ENCODE peak calls at places on chromosomes 12 and 14, in ten cellular contexts. R is CD8-positive, alpha-beta memory T cell; J is heart right ventricle; G is cardiac muscle cell; H is heart left ventricle; S is prostate gland; A is naive thymus-derived CD4-positive, alpha-beta T cell; I is MM.1S; C is endodermal cell; K is fibroblast of lung. M is an unnamed sample.

GRCh38 chr12:80778005-80778541 is 61.4 kb downstream of the MYF5 start:
- DNase-seq in R (no peak), J (peak; percentile 57), G (peak; percentile 94), H (peak; percentile 55), S (peak; percentile 55), A (no peak), I (peak; percentile 31), C (no peak), K (peak; percentile 97), M (peak; percentile 71)

GRCh38 chr12:5022465-5023061 is 21.1 kb upstream of the KCNA5 start:
- DNase-seq in R (no peak), J (peak; percentile 33), G (peak; percentile 55), H (peak; percentile 45), S (peak; percentile 46), A (no peak), I (peak; percentile 61), C (peak; percentile 93), K (peak; percentile 47), M (no peak)

GRCh38 chr14:89279649-89280232 is 137.3 kb downstream of the FOXN3 start:
- DNase-seq in R (no peak), J (no peak), G (no peak), H (no peak), S (no peak), A (no peak), I (no peak), C (no peak), K (no peak), M (no peak)

GRCh38 chr12:102816816-102817434 is 100.1 kb downstream of the PAH start:
- DNase-seq in R (no peak), J (no peak), G (peak; percentile 48), H (no peak), S (no peak), A (no peak), I (peak; percentile 19), C (no peak), K (peak; percentile 27), M (no peak)

GRCh38 chr12:28191018-28191595 is 851 bp downstream of the CCDC91 start:
- DNase-seq in R (peak; percentile 60), J (no peak), G (no peak), H (peak; percentile 39), S (no peak), A (no peak), I (no peak), C (no peak), K (no peak), M (no peak)

GRCh38 chr12:59452259-59452658 is 143.6 kb upstream of the SLC16A7 start:
- DNase-seq in R (no peak), J (no peak), G (peak; percentile 64), H (no peak), S (no peak), A (no peak), I (no peak), C (no peak), K (peak; percentile 84), M (no peak)

GRCh38 chr12:77315407-77315806 is 250.0 kb upstream of the E2F7 start:
- DNase-seq in R (no peak), J (no peak), G (no peak), H (no peak), S (no peak), A (no peak), I (no peak), C (no peak), K (no peak), M (no peak)

GRCh38 chr12:69987453-69988102 is 162.6 kb downstream of the MYRFL start:
- DNase-seq in R (no peak), J (peak; percentile 44), G (peak; percentile 97), H (no peak), S (peak; percentile 5), A (no peak), I (no peak), C (no peak), K (peak; percentile 89), M (peak; percentile 87)

GRCh38 chr12:107119091-107119490 is 25.7 kb upstream of the CRY1 start:
- DNase-seq in R (no peak), J (no peak), G (no peak), H (no peak), S (no peak), A (no peak), I (no peak), C (no peak), K (no peak), M (no peak)

GRCh38 chr14:36660736-36661505 is 739 bp upstream of the PAX9 start:
- DNase-seq in R (no peak), J (no peak), G (no peak), H (no peak), S (no peak), A (no peak), I (peak; percentile 35), C (no peak), K (no peak), M (no peak)

GRCh38 chr14:80522936-80523335 is 311.6 kb upstream of the DIO2 start:
- DNase-seq in R (no peak), J (no peak), G (no peak), H (no peak), S (no peak), A (no peak), I (no peak), C (no peak), K (peak; percentile 6), M (no peak)

GRCh38 chr12:116010467-116010866 is 267.0 kb downstream of the MED13L start:
- DNase-seq in R (no peak), J (no peak), G (no peak), H (no peak), S (no peak), A (no peak), I (no peak), C (no peak), K (no peak), M (no peak)
- H3K36me3 ChIP-seq in R (peaks cover 34% of the 10 kb centered on the region), J (no peaks in the 10 kb centered on the region), G (peaks cover 50% of the 10 kb centered on the region), H (peaks cover 20% of the 10 kb centered on the region), S (no peaks in the 10 kb centered on the region), A (peaks cover 21% of the 10 kb centered on the region), I (no peaks in the 10 kb centered on the region), C (peaks cover 97% of the 10 kb centered on the region), K (peaks cover 15% of the 10 kb centered on the region), M (peaks cover 25% of the 10 kb centered on the region)

DNA sequence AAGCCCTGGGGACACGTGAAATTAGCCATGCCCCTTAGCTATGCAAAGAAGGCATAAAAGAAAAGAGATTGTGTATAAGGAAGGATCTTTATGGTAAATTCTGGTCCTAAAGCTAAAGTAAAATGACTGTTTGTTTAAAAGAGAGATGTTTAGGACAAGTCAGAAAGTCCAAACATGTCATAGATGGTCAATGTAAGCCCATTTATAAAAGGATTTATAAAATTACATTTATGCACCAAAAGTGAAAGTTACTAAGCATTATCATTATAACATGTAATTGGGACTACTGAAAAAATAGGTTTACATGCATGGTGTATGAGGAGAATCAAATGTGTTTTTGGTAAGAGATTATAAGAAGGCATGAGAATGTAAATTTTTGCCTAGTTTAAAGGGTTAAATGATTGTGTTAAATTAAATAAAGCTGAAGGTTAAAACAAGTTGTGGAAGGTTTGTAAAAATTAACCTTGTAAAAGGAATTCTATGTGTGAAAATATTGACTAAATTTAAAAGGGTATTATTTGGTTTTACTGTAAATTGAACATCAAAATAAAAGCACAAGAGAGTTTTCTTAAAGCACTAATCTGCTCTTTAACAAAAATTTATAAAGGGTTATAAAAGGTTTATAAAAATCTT is 50.4 kb upstream of the TSPAN8 start:
- DNase-seq in R (no peak), J (no peak), G (no peak), H (no peak), S (no peak), A (no peak), I (no peak), C (no peak), K (no peak), M (no peak)
- H3K9me3 ChIP-seq in R (no peaks in the 10 kb centered on the region), J (no peaks in the 10 kb centered on the region), G (no peaks in the 10 kb centered on the region), H (peaks cover 5% of the 10 kb centered on the region), S (no peaks in the 10 kb centered on the region), A (no peaks in the 10 kb centered on the region), I (no peaks in the 10 kb centered on the region), C (peaks cover 85% of the 10 kb centered on the region), K (no peaks in the 10 kb centered on the region), M (no peaks in the 10 kb centered on the region)

GRCh38 chr12:123075591-123076171 is 75.2 kb downstream of the PITPNM2 start:
- DNase-seq in R (peak; percentile 86), J (no peak), G (no peak), H (no peak), S (peak; percentile 52), A (peak; percentile 45), I (no peak), C (peak; percentile 92), K (no peak), M (no peak)

GRCh38 chr12:123078114-123078465 is 72.8 kb downstream of the PITPNM2 start:
- DNase-seq in R (no peak), J (no peak), G (no peak), H (no peak), S (no peak), A (no peak), I (no peak), C (no peak), K (no peak), M (no peak)

GRCh38 chr12:123078531-123079123 is 72.3 kb downstream of the PITPNM2 start:
- DNase-seq in R (no peak), J (no peak), G (no peak), H (no peak), S (no peak), A (no peak), I (no peak), C (no peak), K (no peak), M (no peak)

GRCh38 chr12:123076604-123077297 is 74.1 kb downstream of the PITPNM2 start:
- DNase-seq in R (peak; percentile 64), J (no peak), G (no peak), H (no peak), S (no peak), A (no peak), I (no peak), C (no peak), K (no peak), M (no peak)

DNA sequence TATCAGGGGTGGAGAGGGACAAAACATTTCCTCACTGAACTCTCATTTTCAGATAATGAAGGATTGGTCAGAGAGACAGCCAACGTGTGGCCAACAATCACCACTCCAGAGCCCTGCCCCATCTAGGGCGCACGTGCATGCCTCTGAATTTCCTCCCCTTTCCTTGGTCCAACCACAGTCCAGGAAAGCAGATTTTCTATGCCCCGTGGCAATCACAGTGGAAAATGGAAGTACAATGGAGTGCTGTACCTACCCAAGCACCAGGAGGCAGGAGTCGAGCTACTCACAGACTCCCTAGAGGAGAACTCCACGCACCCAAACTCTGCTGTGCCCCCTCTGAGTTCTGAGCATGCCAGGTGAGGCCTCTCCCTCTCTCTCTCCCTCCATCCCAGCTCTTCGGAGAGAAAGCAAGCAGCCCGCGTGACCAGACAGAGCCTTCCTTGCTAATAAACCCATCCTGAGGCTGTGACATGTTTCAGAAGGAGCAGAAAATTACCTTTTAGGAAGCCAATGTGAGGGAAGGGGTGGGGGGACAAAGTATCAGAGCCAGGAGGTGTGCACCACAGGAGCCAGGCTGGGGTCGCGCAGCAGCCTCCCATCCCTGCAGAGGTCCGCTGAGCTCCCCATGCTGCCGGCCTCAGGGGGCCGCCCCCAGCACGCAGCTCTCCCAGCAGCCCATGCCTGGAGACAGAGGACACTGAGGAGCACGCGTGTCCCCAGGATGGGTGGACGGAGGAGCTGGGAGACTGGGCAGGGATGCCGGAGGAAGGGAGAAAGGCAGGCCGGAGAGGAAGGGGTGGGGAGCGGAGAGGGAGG is 73.4 kb downstream of the PITPNM2 start:
- DNase-seq in R (no peak), J (no peak), G (no peak), H (no peak), S (no peak), A (no peak), I (no peak), C (no peak), K (no peak), M (no peak)
- H3K27ac ChIP-seq in R (no peak overlapping the region), J (peak overlapping the region; percentile 76), G (no peak overlapping the region), H (no peak overlapping the region), S (no peak overlapping the region), A (peak overlapping the region; percentile 74), I (no peak overlapping the region), C (no peak overlapping the region), K (no peak overlapping the region), M (no peak overlapping the region)

GRCh38 chr12:66232258-66232657 is 43.2 kb downstream of the IRAK3 start:
- DNase-seq in R (no peak), J (no peak), G (no peak), H (no peak), S (no peak), A (no peak), I (peak; percentile 96), C (no peak), K (no peak), M (no peak)
- H3K36me3 ChIP-seq in R (no peaks in the 10 kb centered on the region), J (no peaks in the 10 kb centered on the region), G (no peaks in the 10 kb centered on the region), H (no peaks in the 10 kb centered on the region), S (no peaks in the 10 kb centered on the region), A (no peaks in the 10 kb centered on the region), I (no peaks in the 10 kb centered on the region), C (no peaks in the 10 kb centered on the region), K (no peaks in the 10 kb centered on the region), M (no peaks in the 10 kb centered on the region)

M was measured in keratinocyte.